ENCODE peak calls at places on chromosomes 4 and X, in nine cellular contexts. S is K562, R is aorta, O is HepG2, K is adrenal gland, B is neuronal stem cell, Z is heart right ventricle, H is Caco-2, N is IMR-90. Q is an unnamed sample.
A peak's percentile ranks its signal among the peaks of the same experiment; 100 is the strongest.

GRCh38 chrX:107673933-107674479 is 45.7 kb downstream of the PRPS1 start:
- DNase-seq in S (peak; percentile 57), R (peak; percentile 87), O (no peak), K (peak; percentile 47), B (no peak), Z (peak; percentile 80), H (no peak), N (no peak), Q (peak; percentile 90)

GRCh38 chr4:76194325-76194724 is 19.3 kb downstream of the SCARB2 start:
- DNase-seq in S (no peak), R (no peak), O (no peak), K (no peak), B (no peak), Z (no peak), H (no peak), N (peak; percentile 94), Q (no peak)

GRCh38 chrX:153951683-153952372 is 7.4 kb upstream of the RENBP start:
- DNase-seq in S (no peak), R (no peak), O (no peak), K (no peak), B (no peak), Z (no peak), H (no peak), N (no peak), Q (no peak)

GRCh38 chrX:42680651-42681050 is 97.3 kb downstream of the PPP1R2C start:
- DNase-seq in S (no peak), R (no peak), O (no peak), K (peak; percentile 27), B (peak; percentile 1), Z (no peak), H (no peak), N (no peak), Q (peak; percentile 47)

GRCh38 chr4:19971829-19972228 is 279.9 kb upstream of the SLIT2 start:
- DNase-seq in S (no peak), R (no peak), O (no peak), K (no peak), B (no peak), Z (no peak), H (no peak), N (peak; percentile 45), Q (no peak)

GRCh38 chr4:143358923-143359694 is 22.4 kb downstream of the GAB1 start:
- DNase-seq in S (no peak), R (peak; percentile 54), O (no peak), K (no peak), B (no peak), Z (no peak), H (peak; percentile 86), N (peak; percentile 93), Q (no peak)

GRCh38 chr4:144399927-144400326 is 246.0 kb upstream of the HHIP start:
- DNase-seq in S (no peak), R (peak; percentile 29), O (no peak), K (no peak), B (no peak), Z (no peak), H (no peak), N (peak; percentile 55), Q (no peak)

GRCh38 chrX:47176101-47176740 is 17.4 kb upstream of the UBA1 start:
- DNase-seq in S (no peak), R (peak; percentile 37), O (no peak), K (no peak), B (no peak), Z (no peak), H (no peak), N (no peak), Q (no peak)

GRCh38 chr4:151658959-151659593 is 101.7 kb downstream of the GATB start:
- DNase-seq in S (no peak), R (no peak), O (no peak), K (no peak), B (no peak), Z (no peak), H (no peak), N (peak; percentile 67), Q (no peak)

GRCh38 chr4:150720973-150721518 is 139.1 kb downstream of the MAB21L2 start:
- DNase-seq in S (no peak), R (no peak), O (no peak), K (no peak), B (no peak), Z (no peak), H (no peak), N (peak; percentile 4), Q (no peak)

GRCh38 chrX:153366878-153367538 is 33.1 kb downstream of the ZNF275 start:
- DNase-seq in S (no peak), R (no peak), O (no peak), K (no peak), B (no peak), Z (no peak), H (no peak), N (no peak), Q (no peak)

GRCh38 chr4:128600996-128601857 is 208.3 kb upstream of the JADE1 start:
- DNase-seq in S (peak; percentile 53), R (no peak), O (peak; percentile 93), K (peak; percentile 83), B (no peak), Z (peak; percentile 41), H (peak; percentile 8), N (peak; percentile 97), Q (peak; percentile 62)

GRCh38 chrX:93673869-93674271 is at the start of gene FAM133A:
- DNase-seq in S (no peak), R (no peak), O (no peak), K (no peak), B (no peak), Z (no peak), H (no peak), N (peak; percentile 4), Q (no peak)

GRCh38 chrX:66050140-66050569 is 10.3 kb upstream of the VSIG4 start:
- DNase-seq in S (no peak), R (no peak), O (no peak), K (no peak), B (no peak), Z (no peak), H (no peak), N (no peak), Q (no peak)

GRCh38 chrX:154607370-154607769 is 11.7 kb downstream of the CTAG1B start:
- DNase-seq in S (no peak), R (no peak), O (peak; percentile 37), K (no peak), B (no peak), Z (no peak), H (no peak), N (no peak), Q (no peak)

GRCh38 chrX:117522725-117523700 is 593.6 kb downstream of the KLHL13 start:
- DNase-seq in S (no peak), R (no peak), O (no peak), K (no peak), B (no peak), Z (no peak), H (no peak), N (no peak), Q (no peak)

GRCh38 chrX:103453655-103454054 is 65.6 kb downstream of the RAB40A start:
- DNase-seq in S (no peak), R (no peak), O (no peak), K (no peak), B (no peak), Z (no peak), H (no peak), N (peak; percentile 97), Q (no peak)

GRCh38 chrX:71251456-71251973 is 2.4 kb downstream of the ZMYM3 start:
- DNase-seq in S (no peak), R (peak; percentile 55), O (no peak), K (no peak), B (no peak), Z (no peak), H (no peak), N (no peak), Q (no peak)

GRCh38 chr4:15034071-15034764 is 31.9 kb downstream of the CPEB2 start:
- DNase-seq in S (no peak), R (no peak), O (no peak), K (no peak), B (no peak), Z (no peak), H (no peak), N (peak; percentile 68), Q (no peak)

GRCh38 chr4:180106122-180106521 is 2137.1 kb upstream of the TENM3 start:
- DNase-seq in S (no peak), R (no peak), O (no peak), K (no peak), B (no peak), Z (no peak), H (no peak), N (peak; percentile 23), Q (no peak)

GRCh38 chrX:130120321-130120731 is 10.0 kb upstream of the ELF4 start:
- DNase-seq in S (no peak), R (no peak), O (no peak), K (no peak), B (no peak), Z (peak; percentile 35), H (no peak), N (no peak), Q (no peak)

GRCh38 chr4:101346312-101346561 is 1.1 kb downstream of the PPP3CA start:
- DNase-seq in S (no peak), R (peak; percentile 71), O (peak; percentile 16), K (no peak), B (no peak), Z (no peak), H (no peak), N (no peak), Q (no peak)

GRCh38 chr4:169250796-169251195 is 20.0 kb downstream of the SH3RF1 start:
- DNase-seq in S (no peak), R (no peak), O (peak; percentile 60), K (no peak), B (no peak), Z (no peak), H (peak; percentile 36), N (no peak), Q (no peak)
- H3K4me1 ChIP-seq in S (no peaks in the 10 kb centered on the region), R (peaks cover 15% of the 10 kb centered on the region), O (peaks cover 88% of the 10 kb centered on the region), K (peaks cover 23% of the 10 kb centered on the region), B (peaks cover 34% of the 10 kb centered on the region), Z (peaks cover 66% of the 10 kb centered on the region), H (peaks cover 68% of the 10 kb centered on the region), N (peaks cover 22% of the 10 kb centered on the region), Q (peaks cover 12% of the 10 kb centered on the region)

GRCh38 chr4:122665148-122665547 is 44.3 kb upstream of the IL21 start:
- DNase-seq in S (no peak), R (no peak), O (no peak), K (no peak), B (no peak), Z (no peak), H (no peak), N (no peak), Q (no peak)
- H3K4me1 ChIP-seq in S (peaks cover 18% of the 10 kb centered on the region), R (peaks cover 3% of the 10 kb centered on the region), O (no peaks in the 10 kb centered on the region), K (peaks cover 9% of the 10 kb centered on the region), B (no peaks in the 10 kb centered on the region), Z (no peaks in the 10 kb centered on the region), H (peaks cover 8% of the 10 kb centered on the region), N (peaks cover 25% of the 10 kb centered on the region), Q (peaks cover 2% of the 10 kb centered on the region)

GRCh38 chr4:16819652-16820051 is 78.8 kb downstream of the LDB2 start:
- DNase-seq in S (no peak), R (no peak), O (no peak), K (no peak), B (no peak), Z (no peak), H (no peak), N (no peak), Q (no peak)
- H3K4me1 ChIP-seq in S (no peaks in the 10 kb centered on the region), R (no peaks in the 10 kb centered on the region), O (peaks cover 29% of the 10 kb centered on the region), K (no peaks in the 10 kb centered on the region), B (peaks cover 11% of the 10 kb centered on the region), Z (peaks cover 27% of the 10 kb centered on the region), H (no peaks in the 10 kb centered on the region), N (no peaks in the 10 kb centered on the region), Q (peaks cover 2% of the 10 kb centered on the region)

DNA sequence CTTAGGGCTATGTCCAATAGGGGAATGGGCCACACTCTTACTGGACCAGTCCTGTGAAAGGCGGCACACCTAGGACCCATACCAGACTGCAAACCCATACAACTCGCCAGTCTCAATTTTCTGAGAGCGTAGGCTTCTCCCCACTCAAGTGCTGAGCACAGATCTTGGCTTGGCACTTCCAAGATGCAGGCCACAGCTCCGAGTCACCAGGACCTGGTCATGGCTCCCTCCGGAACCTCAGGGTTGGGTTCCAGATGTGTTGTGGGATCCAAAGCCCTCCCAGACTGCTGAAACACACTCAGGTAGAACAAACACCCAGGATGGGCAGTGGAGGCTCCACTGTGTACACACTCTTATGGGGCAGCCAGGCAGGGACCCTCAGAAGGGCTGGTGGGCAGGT is 103.3 kb downstream of the TMEM144 start:
- DNase-seq in S (no peak), R (no peak), O (no peak), K (no peak), B (no peak), Z (no peak), H (no peak), N (peak; percentile 47), Q (no peak)
- H3K4me1 ChIP-seq in S (no peaks in the 10 kb centered on the region), R (no peaks in the 10 kb centered on the region), O (no peaks in the 10 kb centered on the region), K (no peaks in the 10 kb centered on the region), B (no peaks in the 10 kb centered on the region), Z (no peaks in the 10 kb centered on the region), H (peaks cover 9% of the 10 kb centered on the region), N (peaks cover 17% of the 10 kb centered on the region), Q (no peaks in the 10 kb centered on the region)